ENCODE peak calls at places on chromosomes 6 and 20, in eight cellular contexts. Z, M, F, L, V, A, N and H are unnamed samples. For H3K4me1, the result is how much of the 10 kb centered on the place peaks cover.

GRCh38 chr20:44074252-44075151 is 112.5 kb downstream of the JPH2 start:
- DNase-seq in Z (peak), A (no peak), L (no peak), F (peak), V (no peak), N (no peak), M (peak), H (peak)

GRCh38 chr20:44287272-44288097 is 23.5 kb downstream of the FITM2 start:
- DNase-seq in Z (no peak), A (no peak), M (peak), L (no peak), N (no peak), F (peak), V (no peak), H (peak)

GRCh38 chr6:17600527-17601388 is 656 bp downstream of the FAM8A1 start:
- DNase-seq in A (peak), M (peak), Z (peak), N (no peak), F (peak), V (peak), L (peak), H (peak)

GRCh38 chr6:64733433-64733832 is 973.6 kb downstream of the EYS start:
- DNase-seq in M (no peak), A (no peak), F (no peak), N (no peak), Z (no peak), V (no peak), L (no peak), H (no peak)

GRCh38 chr6:161292145-161292544 is 18.3 kb upstream of the AGPAT4 start:
- DNase-seq in Z (no peak), M (no peak), A (no peak), L (no peak), V (no peak), N (no peak), F (no peak), H (no peak)

GRCh38 chr20:26347396-26347795 is 650.7 kb upstream of the ZNF337 start:
- DNase-seq in M (no peak), F (no peak), A (no peak), L (no peak), V (no peak), Z (no peak), N (no peak), H (no peak)

GRCh38 chr20:63745424-63745805 is 5.8 kb downstream of the SLC2A4RG start:
- DNase-seq in A (no peak), Z (no peak), V (no peak), M (no peak), F (no peak), L (no peak), N (no peak), H (no peak)

GRCh38 chr6:55825402-55826051 is 49.9 kb downstream of the BMP5 start:
- DNase-seq in M (peak), F (peak), N (no peak), L (no peak), A (no peak), V (no peak), Z (peak), H (no peak)

GRCh38 chr6:79425589-79426311 is 111.5 kb downstream of the LCA5 start:
- DNase-seq in F (no peak), N (no peak), M (no peak), V (no peak), L (no peak), Z (no peak), A (no peak), H (no peak)

GRCh38 chr6:106783631-106784566 is 154.5 kb downstream of the QRSL1 start:
- DNase-seq in L (no peak), M (no peak), A (no peak), N (no peak), F (no peak), Z (no peak), V (no peak), H (no peak)

GRCh38 chr6:138464085-138464484 is 35.2 kb downstream of the NHSL1 start:
- DNase-seq in A (no peak), N (no peak), Z (no peak), L (no peak), F (no peak), M (no peak), V (peak), H (no peak)

GRCh38 chr20:19784511-19785172 is 26.6 kb downstream of the RIN2 start:
- DNase-seq in A (peak), N (peak), Z (peak), L (no peak), M (peak), F (peak), V (no peak), H (peak)

GRCh38 chr6:41682056-41682477 is 43.8 kb downstream of the MDFI start:
- DNase-seq in A (peak), M (peak), Z (peak), F (peak), V (peak), L (peak), N (peak), H (peak)

GRCh38 chr6:165849539-165850430 is 186.7 kb upstream of the PDE10A start:
- DNase-seq in L (no peak), F (no peak), N (no peak), A (no peak), V (no peak), Z (no peak), M (no peak), H (no peak)

GRCh38 chr6:168247456-168248147 is 72.0 kb downstream of the DACT2 start:
- DNase-seq in A (no peak), F (no peak), V (peak), L (peak), Z (no peak), N (no peak), M (no peak), H (no peak)

GRCh38 chr6:90362273-90362672 is 65.6 kb upstream of the BACH2 start:
- DNase-seq in L (no peak), Z (no peak), N (no peak), M (peak), A (no peak), V (no peak), F (no peak), H (no peak)

GRCh38 chr20:58765795-58766194 is 73.2 kb downstream of the NPEPL1 start:
- DNase-seq in L (no peak), F (no peak), A (no peak), V (no peak), N (no peak), M (no peak), Z (no peak), H (no peak)

GRCh38 chr6:1222426-1223311 is 89.2 kb upstream of the FOXQ1 start:
- DNase-seq in F (peak), Z (no peak), V (no peak), N (no peak), M (no peak), A (no peak), L (peak), H (peak)

GRCh38 chr6:397056-397455 is 5.5 kb downstream of the IRF4 start:
- DNase-seq in L (no peak), M (no peak), N (no peak), Z (no peak), A (no peak), V (no peak), F (no peak), H (no peak)

GRCh38 chr6:5361371-5361770 is 100.1 kb downstream of the FARS2 start:
- DNase-seq in N (no peak), M (no peak), L (no peak), V (no peak), Z (no peak), A (no peak), F (no peak), H (no peak)

GRCh38 chr6:13248053-13248452 is 80.3 kb downstream of the TBC1D7 start:
- DNase-seq in F (no peak), M (no peak), L (no peak), Z (peak), V (no peak), N (no peak), A (no peak), H (no peak)

GRCh38 chr20:23005761-23006160 is 29.4 kb upstream of the SSTR4 start:
- DNase-seq in N (no peak), Z (no peak), L (no peak), F (no peak), V (no peak), M (no peak), A (no peak), H (no peak)

GRCh38 chr20:44092551-44093248 is 94.3 kb downstream of the JPH2 start:
- DNase-seq in F (no peak), M (no peak), V (no peak), L (no peak), N (no peak), A (no peak), Z (peak), H (no peak)

GRCh38 chr6:703562-703961 is 10.6 kb upstream of the EXOC2 start:
- DNase-seq in A (no peak), Z (no peak), F (no peak), V (no peak), M (no peak), L (no peak), N (no peak), H (no peak)

GRCh38 chr20:5602346-5602745 is 147.9 kb upstream of the SHLD1 start:
- DNase-seq in V (no peak), M (no peak), Z (no peak), L (no peak), F (no peak), N (no peak), A (no peak), H (no peak)

GRCh38 chr6:52231411-52232127 is 12.7 kb downstream of the IL17F start:
- DNase-seq in V (no peak), A (no peak), F (no peak), M (no peak), N (no peak), Z (peak), L (no peak), H (no peak)

GRCh38 chr6:170134077-170135040 is 156.5 kb downstream of the DLL1 start:
- DNase-seq in F (peak), A (no peak), Z (no peak), N (no peak), L (no peak), V (peak), M (peak), H (peak)

GRCh38 chr6:28090902-28091586 is 10.7 kb downstream of the ZNF165 start:
- DNase-seq in V (no peak), N (no peak), Z (no peak), F (no peak), M (no peak), A (no peak), L (peak), H (peak)

GRCh38 chr6:31144970-31145340 is 6.1 kb upstream of the PSORS1C2 start:
- DNase-seq in N (no peak), M (no peak), A (no peak), Z (no peak), V (no peak), F (no peak), L (no peak), H (no peak)

GRCh38 chr6:128659878-128660622 is 139.7 kb upstream of the PTPRK start:
- DNase-seq in Z (no peak), M (no peak), N (no peak), A (no peak), L (no peak), F (no peak), V (no peak), H (no peak)

GRCh38 chr6:22435151-22435550 is 134.2 kb upstream of the HDGFL1 start:
- DNase-seq in M (no peak), F (no peak), L (no peak), Z (no peak), N (no peak), V (no peak), A (no peak), H (no peak)

GRCh38 chr6:112659912-112660311 is 312.8 kb downstream of the RFPL4B start:
- DNase-seq in F (no peak), A (no peak), N (no peak), M (no peak), L (no peak), Z (no peak), V (no peak), H (no peak)

GRCh38 chr20:14860410-14860814 is 523.0 kb upstream of the FLRT3 start:
- DNase-seq in A (no peak), F (no peak), M (no peak), Z (peak), V (no peak), N (no peak), L (no peak), H (no peak)

GRCh38 chr6:105431226-105431625 is 28.3 kb upstream of the PREP start:
- DNase-seq in L (no peak), Z (peak), M (no peak), V (no peak), N (peak), F (peak), A (no peak), H (no peak)

GRCh38 chr6:89379281-89379680 is 26.8 kb upstream of the UBE2J1 start:
- DNase-seq in L (no peak), A (no peak), Z (no peak), V (no peak), M (no peak), N (no peak), F (no peak), H (no peak)

GRCh38 chr6:166253277-166254229 is 54.6 kb downstream of the PRR18 start:
- DNase-seq in L (peak), A (no peak), F (no peak), V (no peak), N (no peak), Z (peak), M (no peak), H (peak)

GRCh38 chr6:22614541-22614940 is 45.2 kb downstream of the HDGFL1 start:
- DNase-seq in L (no peak), V (no peak), M (no peak), F (no peak), A (no peak), Z (no peak), N (no peak), H (no peak)

GRCh38 chr6:24910331-24910849 is 25.4 kb downstream of the RIPOR2 start:
- DNase-seq in N (no peak), Z (peak), A (no peak), V (peak), M (no peak), L (peak), F (peak), H (peak)
- TF ChIP-seq CTCF in N (no peak), Z (peak), A (no peak), V (no peak), M (no peak), L (no peak), F (peak), H (no peak)

GRCh38 chr20:33687993-33688937 is 2.1 kb upstream of the E2F1 start:
- DNase-seq in F (no peak), V (no peak), N (no peak), L (no peak), M (no peak), Z (no peak), A (no peak), H (no peak)
- H3K4me1 ChIP-seq in F (under half), V (under half), N (under half), L (under half), M (under half), Z (under half), A (under half), H (under half)

GRCh38 chr6:87282743-87283142 is 39.6 kb upstream of the SMIM8 start:
- DNase-seq in V (no peak), A (no peak), Z (no peak), M (no peak), F (no peak), N (no peak), L (no peak), H (no peak)

GRCh38 chr6:87279051-87279595 is 43.3 kb upstream of the SMIM8 start:
- DNase-seq in Z (no peak), L (no peak), N (no peak), V (no peak), M (no peak), A (no peak), F (no peak), H (no peak)

GRCh38 chr6:87277123-87277522 is 45.3 kb upstream of the SMIM8 start:
- DNase-seq in F (no peak), A (no peak), L (no peak), M (no peak), N (no peak), Z (peak), V (no peak), H (no peak)

GRCh38 chr6:87283461-87283860 is 38.9 kb upstream of the SMIM8 start:
- DNase-seq in L (no peak), N (no peak), F (no peak), M (no peak), A (no peak), Z (no peak), V (no peak), H (no peak)

DNA sequence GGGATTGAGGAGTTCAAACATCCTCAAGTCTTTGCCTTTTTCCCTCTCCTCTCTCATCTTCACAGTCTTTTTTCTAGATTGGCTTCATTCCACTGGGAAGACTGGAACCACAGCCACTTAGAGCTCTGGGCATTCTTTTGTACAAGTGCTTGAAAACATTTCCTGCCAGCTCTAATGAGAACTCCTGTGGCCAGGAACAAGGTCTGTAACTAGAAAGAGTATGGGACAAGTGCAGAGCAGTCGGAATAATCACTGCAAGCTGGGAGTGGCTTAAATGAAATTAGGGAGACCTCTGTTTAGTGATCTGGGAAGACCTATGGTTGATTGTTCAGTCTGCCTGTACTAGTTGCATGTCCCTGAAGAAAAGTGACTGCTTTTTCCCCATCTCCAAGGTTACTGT is 41.0 kb upstream of the SMIM8 start:
- DNase-seq in N (no peak), F (no peak), V (no peak), M (no peak), A (no peak), Z (peak), L (no peak), H (no peak)
- TF ChIP-seq CTCF in N (no peak), F (no peak), V (no peak), M (no peak), A (no peak), Z (no peak), L (no peak), H (no peak)

DNA sequence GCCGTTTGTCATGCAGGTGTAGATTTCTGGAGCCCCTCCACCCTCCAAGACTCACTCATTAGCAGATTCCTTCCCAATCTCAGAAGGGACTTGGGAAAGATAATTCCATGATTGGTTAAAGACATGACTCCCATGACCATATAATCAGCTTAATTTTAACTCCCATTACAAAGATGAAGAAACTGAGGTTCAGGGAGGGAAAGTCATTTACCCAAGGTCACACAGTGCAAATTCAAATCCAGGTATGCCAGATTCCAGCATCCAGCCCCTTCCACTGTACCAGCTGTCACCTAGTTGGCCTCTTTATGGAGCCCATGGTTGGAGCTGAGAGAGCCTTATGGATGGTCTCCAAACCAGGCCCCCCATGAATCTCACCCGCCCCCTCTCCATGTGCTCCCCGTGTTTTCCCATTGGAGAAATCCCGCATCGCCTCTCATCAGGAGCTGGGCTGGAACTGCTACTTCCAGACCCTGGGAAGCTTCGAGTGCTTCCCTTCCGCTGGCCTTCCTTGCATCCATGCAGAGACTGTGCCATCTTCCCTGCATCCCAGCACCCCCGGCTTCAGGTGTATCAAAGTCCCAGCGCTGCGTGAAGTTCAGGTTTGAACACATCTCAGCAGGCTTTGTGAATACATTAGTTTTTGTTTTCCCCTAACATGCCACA is 8.7 kb upstream of the MMP9 start:
- DNase-seq in A (no peak), F (no peak), L (no peak), V (no peak), N (no peak), Z (no peak), M (no peak), H (no peak)
- H3K4me1 ChIP-seq in A (under half), F (under half), L (under half), V (under half), N (under half), Z (under half), M (under half), H (under half)

GRCh38 chr6:2764610-2765165 is 505 bp upstream of the WRNIP1 start:
- DNase-seq in A (no peak), M (peak), N (no peak), V (no peak), F (no peak), Z (peak), L (peak), H (no peak)

GRCh38 chr6:2758980-2759379 is 6.2 kb upstream of the WRNIP1 start:
- DNase-seq in Z (no peak), L (no peak), N (no peak), M (no peak), A (no peak), F (no peak), V (no peak), H (no peak)

GRCh38 chr6:2763876-2764540 is 1.2 kb upstream of the WRNIP1 start:
- DNase-seq in N (no peak), Z (no peak), V (no peak), M (no peak), L (no peak), F (no peak), A (no peak), H (no peak)

GRCh38 chr6:2763345-2763841 is 1.8 kb upstream of the WRNIP1 start:
- DNase-seq in V (peak), A (no peak), F (no peak), M (peak), L (peak), N (no peak), Z (no peak), H (no peak)

GRCh38 chr6:2760882-2761842 is 4.0 kb upstream of the WRNIP1 start:
- DNase-seq in V (no peak), Z (no peak), N (no peak), A (no peak), L (no peak), F (no peak), M (no peak), H (no peak)
- TF ChIP-seq CTCF in V (no peak), Z (peak), N (no peak), A (peak), L (peak), F (peak), M (peak), H (peak)

GRCh38 chr20:47418061-47418616 is 61.6 kb upstream of the ZMYND8 start:
- DNase-seq in L (no peak), Z (no peak), A (no peak), V (no peak), N (no peak), M (no peak), F (no peak), H (no peak)
- H3K4me1 ChIP-seq in L (under half), Z (under half), A (under half), V (under half), N (under half), M (under half), F (under half), H (under half)

GRCh38 chr20:61577065-61577464 is 325.0 kb downstream of the CDH4 start:
- DNase-seq in Z (no peak), F (no peak), L (no peak), V (no peak), M (no peak), A (no peak), N (no peak), H (no peak)
- TF ChIP-seq CTCF in Z (no peak), F (no peak), L (no peak), V (no peak), M (no peak), A (no peak), N (no peak), H (no peak)